ENCODE peak calls at places on chromosomes 7 and 10, in five cellular contexts. M is coronary artery, Y is upper lobe of left lung, S is spleen, J is thoracic aorta. P is an unnamed sample.

GRCh38 chr10:77788496-77789010 is 138.0 kb downstream of the DLG5 start:
- DNase-seq in M (no peak), Y (no peak), S (no peak), J (no peak), P (no peak)

GRCh38 chr7:128322040-128322643 is 21.6 kb downstream of the RBM28 start:
- DNase-seq in M (no peak), Y (no peak), S (no peak), J (no peak), P (no peak)

GRCh38 chr7:99102809-99103690 is 40.9 kb downstream of the SMURF1 start:
- DNase-seq in M (no peak), Y (no peak), S (no peak), J (no peak), P (no peak)

GRCh38 chr10:132096223-132096622 is 30.5 kb downstream of the JAKMIP3 start:
- DNase-seq in M (no peak), Y (no peak), S (no peak), J (no peak), P (no peak)

GRCh38 chr7:80243425-80243824 is 108.8 kb downstream of the GNAI1 start:
- DNase-seq in M (no peak), Y (no peak), S (no peak), J (no peak), P (no peak)

GRCh38 chr7:4845740-4846142 is 16.1 kb downstream of the PAPOLB start:
- DNase-seq in M (peak; percentile 70), Y (peak; percentile 70), S (no peak), J (no peak), P (no peak)

GRCh38 chr10:60722623-60723022 is 55.7 kb upstream of the CDK1 start:
- DNase-seq in M (no peak), Y (no peak), S (no peak), J (no peak), P (no peak)

GRCh38 chr10:48364659-48365405 is 58.4 kb downstream of the MAPK8 start:
- DNase-seq in M (no peak), Y (no peak), S (no peak), J (no peak), P (no peak)

GRCh38 chr7:85068796-85069195 is 118.1 kb downstream of the SEMA3D start:
- DNase-seq in M (no peak), Y (no peak), S (no peak), J (no peak), P (no peak)

GRCh38 chr10:35949820-35950219 is 307.7 kb upstream of the FZD8 start:
- DNase-seq in M (no peak), Y (no peak), S (no peak), J (no peak), P (no peak)

GRCh38 chr10:1629326-1630036 is 107.8 kb downstream of the ADARB2 start:
- DNase-seq in M (no peak), Y (no peak), S (no peak), J (no peak), P (no peak)

GRCh38 chr10:109668137-109668536 is 255.2 kb downstream of the XPNPEP1 start:
- DNase-seq in M (no peak), Y (no peak), S (no peak), J (no peak), P (no peak)

GRCh38 chr10:4512557-4513286 is 313.3 kb upstream of the AKR1E2 start:
- DNase-seq in M (no peak), Y (no peak), S (no peak), J (no peak), P (no peak)

GRCh38 chr7:29552392-29552791 is 11.2 kb upstream of the PRR15 start:
- DNase-seq in M (no peak), Y (no peak), S (no peak), J (no peak), P (no peak)

GRCh38 chr7:29561271-29561670 is 2.4 kb upstream of the PRR15 start:
- DNase-seq in M (no peak), Y (no peak), S (no peak), J (no peak), P (no peak)

GRCh38 chr7:29555061-29555460 is 8.6 kb upstream of the PRR15 start:
- DNase-seq in M (no peak), Y (no peak), S (no peak), J (no peak), P (no peak)

GRCh38 chr7:29557954-29558353 is 5.7 kb upstream of the PRR15 start:
- DNase-seq in M (no peak), Y (no peak), S (no peak), J (no peak), P (no peak)

GRCh38 chr7:29556405-29557195 is 7.0 kb upstream of the PRR15 start:
- DNase-seq in M (no peak), Y (no peak), S (no peak), J (no peak), P (no peak)
- TF ChIP-seq CTCF in M (no peak), Y (no peak), S (no peak), J (no peak), P (no peak)

GRCh38 chr7:3159039-3159438 is 115.4 kb upstream of the CARD11 start:
- DNase-seq in M (no peak), Y (no peak), S (no peak), J (no peak), P (no peak)
- TF ChIP-seq CTCF in M (no peak), Y (no peak), S (no peak), J (no peak), P (no peak)

DNA sequence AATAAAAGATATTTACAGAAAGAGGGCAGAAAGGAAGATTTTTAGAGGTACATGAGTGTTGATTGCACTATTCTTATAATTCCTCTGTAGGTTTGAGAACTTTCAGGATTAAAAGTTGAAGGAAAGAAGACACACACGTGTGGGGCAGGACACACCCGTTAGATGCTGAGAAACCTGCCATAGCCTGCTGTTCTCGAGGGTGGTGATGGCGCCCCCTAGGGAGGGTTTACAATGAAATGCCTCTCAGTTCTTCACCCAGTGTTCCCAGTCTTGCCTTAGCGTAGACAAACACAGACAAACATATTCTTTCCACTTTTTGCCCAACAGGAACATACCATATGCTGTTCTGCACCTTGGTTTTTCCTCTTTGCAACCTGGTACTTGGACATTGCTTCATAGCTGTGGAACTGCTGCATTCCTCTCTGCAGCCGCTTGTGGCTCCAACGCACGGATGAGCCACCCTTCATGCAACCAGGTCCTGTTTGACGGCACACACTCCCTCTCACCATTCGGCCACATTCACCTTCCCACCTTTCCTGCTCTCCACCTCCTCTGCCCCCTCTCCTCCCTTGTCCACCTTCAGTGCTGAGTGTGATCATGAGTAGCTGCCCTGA is 23.3 kb upstream of the HSPA12A start:
- DNase-seq in M (peak; percentile 35), Y (no peak), S (peak; percentile 38), J (no peak), P (no peak)
- TF ChIP-seq CTCF in M (no peak), Y (no peak), S (no peak), J (no peak), P (no peak)

GRCh38 chr7:2241580-2242540 is at the start of the genes MRM2 and NUDT1:
- DNase-seq in M (peak; percentile 87), Y (peak; percentile 97), S (peak; percentile 94), J (peak; percentile 43), P (peak; percentile 73)

GRCh38 chr7:2243483-2243840 is 1.4 kb downstream of the NUDT1 start:
- DNase-seq in M (no peak), Y (no peak), S (no peak), J (no peak), P (no peak)

GRCh38 chr7:2245883-2246679 is 4.1 kb downstream of the NUDT1 start:
- DNase-seq in M (no peak), Y (peak; percentile 37), S (no peak), J (no peak), P (no peak)

GRCh38 chr7:2244404-2244803 is 2.4 kb downstream of the NUDT1 start:
- DNase-seq in M (no peak), Y (no peak), S (no peak), J (no peak), P (no peak)

GRCh38 chr7:2242541-2243482 is 786 bp downstream of the NUDT1 start:
- DNase-seq in M (no peak), Y (no peak), S (no peak), J (no peak), P (no peak)
- TF ChIP-seq CTCF in M (no peak), Y (no peak), S (no peak), J (peak; percentile 6), P (no peak)

GRCh38 chr7:145850636-145851035 is 266.0 kb upstream of the CNTNAP2 start:
- DNase-seq in M (no peak), Y (no peak), S (no peak), J (no peak), P (no peak)

GRCh38 chr7:145845345-145845744 is 271.3 kb upstream of the CNTNAP2 start:
- DNase-seq in M (no peak), Y (no peak), S (no peak), J (no peak), P (no peak)

GRCh38 chr7:145848691-145849090 is 267.9 kb upstream of the CNTNAP2 start:
- DNase-seq in M (no peak), Y (no peak), S (no peak), J (no peak), P (no peak)
- TF ChIP-seq CTCF in M (no peak), Y (no peak), S (no peak), J (no peak), P (no peak)

DNA sequence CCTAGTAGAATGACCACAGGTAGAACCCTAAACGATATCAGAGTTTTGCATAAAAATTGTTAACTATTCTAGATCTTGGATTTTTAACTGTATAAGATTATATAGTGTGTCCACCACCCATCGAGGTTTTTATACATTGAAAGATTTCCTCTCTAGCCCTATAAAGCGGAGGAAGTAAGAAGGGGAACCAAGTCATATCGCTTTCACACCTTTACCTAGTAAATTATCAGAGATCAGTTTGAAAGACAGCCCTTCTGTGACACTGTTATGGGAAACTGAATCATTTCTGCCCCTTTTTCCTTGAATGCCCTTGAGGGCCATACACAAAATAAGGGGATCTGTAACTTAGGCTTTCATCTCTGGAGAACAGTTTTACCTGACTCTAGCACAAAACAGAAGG is 8.3 kb upstream of the GPR37 start:
- DNase-seq in M (no peak), Y (no peak), S (no peak), J (no peak), P (no peak)
- TF ChIP-seq CTCF in M (no peak), Y (no peak), S (no peak), J (no peak), P (no peak)

DNA sequence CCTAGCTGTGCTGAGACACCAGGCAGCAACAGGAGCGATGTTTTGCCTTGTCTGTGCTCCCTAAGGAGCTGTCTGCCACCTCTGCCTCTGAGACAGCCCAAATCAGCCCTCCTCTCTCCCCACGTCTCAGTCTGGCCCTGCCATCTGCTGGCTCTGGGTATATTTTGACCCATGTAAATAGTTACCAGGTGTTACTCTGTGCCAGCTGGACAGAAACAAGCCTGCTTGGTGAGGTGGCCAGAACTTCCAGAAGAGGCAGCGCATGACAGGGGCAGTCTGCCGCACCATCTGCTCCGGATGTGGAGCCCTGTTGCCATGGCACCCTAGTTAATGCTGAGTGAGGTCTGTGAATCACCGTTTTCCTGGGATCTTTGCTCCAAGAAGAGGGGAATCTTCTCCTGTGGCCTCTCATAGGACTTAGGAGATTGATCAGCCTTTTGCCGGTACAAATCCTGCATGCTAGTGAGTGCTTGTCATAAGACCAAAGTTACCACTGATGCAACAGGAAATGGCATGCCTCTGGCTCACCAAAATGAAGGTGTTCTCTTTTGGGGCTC is 31.8 kb downstream of the GSTO2 start:
- DNase-seq in M (peak; percentile 95), Y (peak; percentile 36), S (no peak), J (peak; percentile 91), P (no peak)
- TF ChIP-seq CTCF in M (no peak), Y (no peak), S (no peak), J (no peak), P (no peak)

DNA sequence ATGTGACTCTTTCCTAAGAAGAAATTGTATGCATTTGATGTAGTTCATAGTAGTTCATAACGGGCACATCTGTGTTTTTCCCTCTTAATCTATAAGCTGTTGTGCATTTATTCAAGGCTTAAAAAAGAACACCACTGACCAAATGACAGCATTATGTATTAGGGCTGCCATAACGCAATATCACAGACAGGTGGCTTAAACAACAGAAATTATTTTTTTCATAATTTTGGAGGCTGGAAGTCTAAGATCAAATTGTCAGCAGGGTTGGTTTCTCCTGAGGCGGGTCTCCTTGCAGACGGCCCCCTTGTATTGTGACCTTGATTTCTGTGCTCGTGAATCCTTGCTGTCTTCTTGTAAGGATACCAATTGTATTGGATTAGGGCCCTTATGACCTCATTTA is 627 bp upstream of the SSMEM1 start:
- DNase-seq in M (no peak), Y (no peak), S (no peak), J (no peak), P (no peak)
- TF ChIP-seq CTCF in M (no peak), Y (no peak), S (no peak), J (no peak), P (no peak)

P was measured in natural killer cell.